ENCODE peak calls at places on chromosome 19, in four cellular contexts. D, R, P and J are unnamed samples.

GRCh38 chr19:48499352-48500090 is 12.1 kb downstream of the LMTK3 start:
- DNase-seq in D (no peak), R (no peak), P (no peak), J (peak)

GRCh38 chr19:30909216-30909615 is 440.0 kb downstream of the TSHZ3 start:
- DNase-seq in D (no peak), R (no peak), P (no peak), J (no peak)

GRCh38 chr19:47226426-47227346 is 4.3 kb downstream of the BBC3 start:
- DNase-seq in D (peak), R (peak), P (peak), J (peak)

GRCh38 chr19:33040994-33041827 is 23.5 kb downstream of the RHPN2 start:
- DNase-seq in D (no peak), R (no peak), P (no peak), J (peak)

GRCh38 chr19:17448190-17448967 is at the start of gene TMEM221:
- DNase-seq in D (no peak), R (peak), P (peak), J (peak)

GRCh38 chr19:7792286-7792685 is 29.2 kb downstream of the CLEC4M start:
- DNase-seq in D (no peak), R (no peak), P (peak), J (no peak)

GRCh38 chr19:30090476-30090875 is 148.4 kb downstream of the URI1 start:
- DNase-seq in D (no peak), R (no peak), P (no peak), J (no peak)

GRCh38 chr19:35107541-35107939 is 8.1 kb upstream of the FXYD3 start:
- DNase-seq in D (no peak), R (no peak), P (no peak), J (peak)

GRCh38 chr19:48596679-48597465 is 9.7 kb upstream of the SPACA4 start:
- DNase-seq in D (no peak), R (peak), P (no peak), J (no peak)

GRCh38 chr19:4374451-4375163 is 25.7 kb downstream of the SH3GL1 start:
- DNase-seq in D (no peak), R (no peak), P (no peak), J (no peak)

GRCh38 chr19:7725791-7726190 is 6.1 kb downstream of the CLEC4G start:
- DNase-seq in D (no peak), R (no peak), P (no peak), J (no peak)

GRCh38 chr19:43524922-43525835 is 1.8 kb downstream of the ETHE1 start:
- DNase-seq in D (no peak), R (peak), P (peak), J (peak)

GRCh38 chr19:1416014-1416841 is 8.8 kb downstream of the DAZAP1 start:
- DNase-seq in D (no peak), R (no peak), P (no peak), J (no peak)

GRCh38 chr19:16631465-16631864 is 3.5 kb upstream of the MED26 start:
- DNase-seq in D (no peak), R (no peak), P (no peak), J (no peak)

GRCh38 chr19:49840736-49841249 is 10.2 kb upstream of the PTOV1 start:
- DNase-seq in D (no peak), R (no peak), P (peak), J (no peak)

GRCh38 chr19:34215006-34215665 is 39.2 kb upstream of the GARRE1 start:
- DNase-seq in D (no peak), R (no peak), P (no peak), J (peak)

GRCh38 chr19:18657590-18658365 is 20.9 kb downstream of the KLHL26 start:
- DNase-seq in D (no peak), R (no peak), P (no peak), J (peak)

GRCh38 chr19:18097993-18098890 is 664 bp downstream of the MAST3 start:
- DNase-seq in D (no peak), R (no peak), P (no peak), J (peak)

GRCh38 chr19:31312629-31313244 is 36.5 kb downstream of the TSHZ3 start:
- DNase-seq in D (no peak), R (no peak), P (no peak), J (no peak)

GRCh38 chr19:868458-869244 is 9.2 kb downstream of the CFD start:
- DNase-seq in D (no peak), R (no peak), P (no peak), J (no peak)

GRCh38 chr19:6743071-6743470 is 3.6 kb downstream of the TRIP10 start:
- DNase-seq in D (no peak), R (no peak), P (no peak), J (no peak)

GRCh38 chr19:57558525-57558924 is 1.1 kb downstream of the ZNF550 start:
- DNase-seq in D (peak), R (no peak), P (peak), J (no peak)

GRCh38 chr19:3785464-3785937 is 680 bp downstream of the MATK start:
- DNase-seq in D (no peak), R (peak), P (no peak), J (peak)

GRCh38 chr19:6476155-6476895 is 5.3 kb downstream of the DENND1C start:
- DNase-seq in D (no peak), R (peak), P (peak), J (no peak)

GRCh38 chr19:8306235-8307054 is 1.7 kb downstream of the CD320 start:
- DNase-seq in D (no peak), R (no peak), P (no peak), J (no peak)

GRCh38 chr19:4972509-4973230 is 3.8 kb downstream of the KDM4B start:
- DNase-seq in D (no peak), R (no peak), P (no peak), J (no peak)

GRCh38 chr19:40607898-40608621 is 6.9 kb downstream of the LTBP4 start:
- DNase-seq in D (no peak), R (no peak), P (no peak), J (no peak)